ENCODE peak calls at places on chromosomes 12 and 14, in six cellular contexts. One of them, this sample, is unnamed.

GRCh38 chr12:65597527-65597926 is 226.8 kb upstream of the HMGA2 start:
- DNase-seq in transverse colon: no peak
- DNase-seq in body of pancreas: no peak
- DNase-seq in right lobe of liver: no peak
- DNase-seq in HepG2: no peak
- DNase-seq in heart left ventricle: no peak
- DNase-seq in this sample: no peak

GRCh38 chr12:75781532-75782046 is 250.0 kb downstream of the PHLDA1 start:
- DNase-seq in body of pancreas: no peak
- DNase-seq in right lobe of liver: no peak
- DNase-seq in transverse colon: no peak
- DNase-seq in heart left ventricle: no peak
- DNase-seq in HepG2: no peak
- DNase-seq in this sample: peak; percentile 52

GRCh38 chr12:116613256-116613655 is 54.1 kb downstream of the MAP1LC3B2 start:
- DNase-seq in HepG2: peak; percentile 33
- DNase-seq in body of pancreas: no peak
- DNase-seq in right lobe of liver: no peak
- DNase-seq in transverse colon: no peak
- DNase-seq in heart left ventricle: no peak
- DNase-seq in this sample: no peak

GRCh38 chr12:110704750-110705149 is 15.8 kb upstream of the HVCN1 start:
- DNase-seq in transverse colon: peak; percentile 44
- DNase-seq in heart left ventricle: no peak
- DNase-seq in body of pancreas: peak; percentile 31
- DNase-seq in HepG2: peak; percentile 68
- DNase-seq in right lobe of liver: no peak
- DNase-seq in this sample: no peak

GRCh38 chr12:7113389-7113871 is 4.4 kb upstream of the C1RL start:
- DNase-seq in body of pancreas: no peak
- DNase-seq in right lobe of liver: peak; percentile 47
- DNase-seq in heart left ventricle: no peak
- DNase-seq in transverse colon: peak; percentile 28
- DNase-seq in HepG2: no peak
- DNase-seq in this sample: peak; percentile 80

GRCh38 chr12:40002178-40003169 is 103.4 kb downstream of the SLC2A13 start:
- DNase-seq in body of pancreas: peak; percentile 40
- DNase-seq in heart left ventricle: no peak
- DNase-seq in transverse colon: no peak
- DNase-seq in HepG2: peak; percentile 54
- DNase-seq in right lobe of liver: no peak
- DNase-seq in this sample: no peak

GRCh38 chr14:51610766-51611165 is 40.9 kb upstream of the FRMD6 start:
- DNase-seq in transverse colon: no peak
- DNase-seq in right lobe of liver: no peak
- DNase-seq in heart left ventricle: no peak
- DNase-seq in HepG2: no peak
- DNase-seq in body of pancreas: no peak
- DNase-seq in this sample: no peak

GRCh38 chr14:67517083-67517482 is 16.0 kb upstream of the PLEKHH1 start:
- DNase-seq in right lobe of liver: peak; percentile 51
- DNase-seq in heart left ventricle: peak; percentile 61
- DNase-seq in transverse colon: peak; percentile 25
- DNase-seq in body of pancreas: peak; percentile 65
- DNase-seq in HepG2: no peak
- DNase-seq in this sample: no peak

GRCh38 chr12:124259168-124260066 is 35.5 kb upstream of the RFLNA start:
- DNase-seq in HepG2: no peak
- DNase-seq in transverse colon: no peak
- DNase-seq in body of pancreas: no peak
- DNase-seq in heart left ventricle: no peak
- DNase-seq in right lobe of liver: no peak
- DNase-seq in this sample: no peak

GRCh38 chr14:53493895-53494294 is 340.8 kb upstream of the DDHD1 start:
- DNase-seq in body of pancreas: no peak
- DNase-seq in right lobe of liver: no peak
- DNase-seq in heart left ventricle: no peak
- DNase-seq in HepG2: no peak
- DNase-seq in transverse colon: no peak
- DNase-seq in this sample: no peak

GRCh38 chr12:18224745-18225144 is 36.6 kb upstream of the PIK3C2G start:
- DNase-seq in right lobe of liver: no peak
- DNase-seq in heart left ventricle: no peak
- DNase-seq in HepG2: peak; percentile 21
- DNase-seq in transverse colon: no peak
- DNase-seq in body of pancreas: no peak
- DNase-seq in this sample: peak; percentile 1

GRCh38 chr14:23610090-23610814 is 25.9 kb upstream of the DHRS2 start:
- DNase-seq in body of pancreas: no peak
- DNase-seq in transverse colon: no peak
- DNase-seq in right lobe of liver: peak; percentile 72
- DNase-seq in HepG2: peak; percentile 96
- DNase-seq in heart left ventricle: no peak
- DNase-seq in this sample: no peak

GRCh38 chr12:78864483-78865296 is at the start of gene SYT1:
- DNase-seq in body of pancreas: no peak
- DNase-seq in right lobe of liver: peak; percentile 42
- DNase-seq in heart left ventricle: peak; percentile 20
- DNase-seq in HepG2: no peak
- DNase-seq in transverse colon: peak; percentile 25
- DNase-seq in this sample: no peak

GRCh38 chr14:70640938-70641547 is 673 bp upstream of the TTC9 start:
- DNase-seq in right lobe of liver: no peak
- DNase-seq in heart left ventricle: no peak
- DNase-seq in HepG2: no peak
- DNase-seq in transverse colon: peak; percentile 61
- DNase-seq in body of pancreas: peak; percentile 26
- DNase-seq in this sample: no peak

GRCh38 chr14:43872752-43873655 is 634.1 kb downstream of the FSCB start:
- DNase-seq in heart left ventricle: no peak
- DNase-seq in transverse colon: no peak
- DNase-seq in body of pancreas: no peak
- DNase-seq in right lobe of liver: no peak
- DNase-seq in HepG2: peak; percentile 1
- DNase-seq in this sample: no peak

GRCh38 chr12:22459872-22460490 is 84.4 kb downstream of the C2CD5 start:
- DNase-seq in heart left ventricle: no peak
- DNase-seq in HepG2: peak; percentile 43
- DNase-seq in body of pancreas: no peak
- DNase-seq in right lobe of liver: no peak
- DNase-seq in transverse colon: no peak
- DNase-seq in this sample: peak; percentile 65

GRCh38 chr12:15558915-15559528 is 230.2 kb downstream of the EPS8 start:
- DNase-seq in transverse colon: no peak
- DNase-seq in HepG2: no peak
- DNase-seq in heart left ventricle: no peak
- DNase-seq in right lobe of liver: no peak
- DNase-seq in body of pancreas: no peak
- DNase-seq in this sample: no peak

DNA sequence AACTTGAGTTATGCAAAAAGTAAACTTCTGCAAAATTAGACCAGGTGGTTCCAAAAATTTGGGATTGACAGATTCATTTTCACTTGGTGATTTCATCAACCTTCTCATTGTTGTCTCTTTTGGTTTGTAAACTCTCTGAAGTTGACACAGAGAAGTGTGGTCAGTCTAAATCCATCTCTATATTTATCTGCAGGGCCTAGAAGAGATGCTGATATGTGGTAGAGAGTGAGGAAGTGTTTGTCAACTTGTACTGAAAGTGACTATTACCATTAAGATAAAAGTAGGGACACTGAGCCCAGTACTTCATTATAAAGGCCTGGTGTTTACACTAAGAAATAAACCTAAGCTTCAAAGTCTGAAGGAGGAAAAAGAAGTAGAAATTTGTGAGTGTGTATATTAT is 73.7 kb downstream of the RMST start:
- DNase-seq in HepG2: no peak
- DNase-seq in transverse colon: no peak
- DNase-seq in heart left ventricle: no peak
- DNase-seq in body of pancreas: no peak
- DNase-seq in right lobe of liver: no peak
- DNase-seq in this sample: no peak
- TF ChIP-seq POLR2A in HepG2: no peak
- TF ChIP-seq POLR2A in transverse colon: no peak
- TF ChIP-seq POLR2A in heart left ventricle: no peak
- TF ChIP-seq POLR2A in body of pancreas: no peak
- TF ChIP-seq POLR2A in right lobe of liver: no peak
- TF ChIP-seq POLR2A in this sample: no peak

DNA sequence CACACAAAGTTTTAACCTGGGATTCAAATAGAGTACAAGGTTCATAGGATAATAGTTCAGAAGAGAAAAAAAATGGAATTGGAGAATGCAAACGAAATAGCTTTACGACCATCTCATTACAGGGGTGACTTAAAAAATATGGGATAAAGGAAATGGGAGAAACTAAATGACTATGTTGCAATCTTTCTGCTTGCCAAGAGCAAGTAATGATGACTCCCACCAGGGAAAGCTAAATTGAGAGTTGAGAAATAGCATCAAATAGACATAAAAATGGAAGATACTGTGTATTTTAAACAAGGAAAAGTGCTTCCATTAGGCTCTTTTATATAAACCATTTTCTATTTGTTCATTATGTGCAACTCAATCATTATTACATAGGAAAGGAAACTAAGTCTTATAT is 155.7 kb upstream of the ATXN7L3B start:
- DNase-seq in transverse colon: no peak
- DNase-seq in heart left ventricle: no peak
- DNase-seq in body of pancreas: no peak
- DNase-seq in HepG2: no peak
- DNase-seq in right lobe of liver: no peak
- DNase-seq in this sample: no peak
- TF ChIP-seq POLR2A in transverse colon: no peak
- TF ChIP-seq POLR2A in heart left ventricle: no peak
- TF ChIP-seq POLR2A in body of pancreas: no peak
- TF ChIP-seq POLR2A in HepG2: no peak
- TF ChIP-seq POLR2A in right lobe of liver: no peak
- TF ChIP-seq POLR2A in this sample: no peak

GRCh38 chr12:74169607-74170006 is 368.0 kb upstream of the ATXN7L3B start:
- DNase-seq in transverse colon: no peak
- DNase-seq in right lobe of liver: no peak
- DNase-seq in heart left ventricle: no peak
- DNase-seq in HepG2: no peak
- DNase-seq in body of pancreas: no peak
- DNase-seq in this sample: no peak

GRCh38 chr12:74171478-74171909 is 366.1 kb upstream of the ATXN7L3B start:
- DNase-seq in HepG2: no peak
- DNase-seq in transverse colon: no peak
- DNase-seq in right lobe of liver: no peak
- DNase-seq in body of pancreas: no peak
- DNase-seq in heart left ventricle: no peak
- DNase-seq in this sample: no peak

GRCh38 chr12:74166096-74166495 is 371.5 kb upstream of the ATXN7L3B start:
- DNase-seq in HepG2: no peak
- DNase-seq in right lobe of liver: no peak
- DNase-seq in heart left ventricle: no peak
- DNase-seq in body of pancreas: no peak
- DNase-seq in transverse colon: no peak
- DNase-seq in this sample: no peak

DNA sequence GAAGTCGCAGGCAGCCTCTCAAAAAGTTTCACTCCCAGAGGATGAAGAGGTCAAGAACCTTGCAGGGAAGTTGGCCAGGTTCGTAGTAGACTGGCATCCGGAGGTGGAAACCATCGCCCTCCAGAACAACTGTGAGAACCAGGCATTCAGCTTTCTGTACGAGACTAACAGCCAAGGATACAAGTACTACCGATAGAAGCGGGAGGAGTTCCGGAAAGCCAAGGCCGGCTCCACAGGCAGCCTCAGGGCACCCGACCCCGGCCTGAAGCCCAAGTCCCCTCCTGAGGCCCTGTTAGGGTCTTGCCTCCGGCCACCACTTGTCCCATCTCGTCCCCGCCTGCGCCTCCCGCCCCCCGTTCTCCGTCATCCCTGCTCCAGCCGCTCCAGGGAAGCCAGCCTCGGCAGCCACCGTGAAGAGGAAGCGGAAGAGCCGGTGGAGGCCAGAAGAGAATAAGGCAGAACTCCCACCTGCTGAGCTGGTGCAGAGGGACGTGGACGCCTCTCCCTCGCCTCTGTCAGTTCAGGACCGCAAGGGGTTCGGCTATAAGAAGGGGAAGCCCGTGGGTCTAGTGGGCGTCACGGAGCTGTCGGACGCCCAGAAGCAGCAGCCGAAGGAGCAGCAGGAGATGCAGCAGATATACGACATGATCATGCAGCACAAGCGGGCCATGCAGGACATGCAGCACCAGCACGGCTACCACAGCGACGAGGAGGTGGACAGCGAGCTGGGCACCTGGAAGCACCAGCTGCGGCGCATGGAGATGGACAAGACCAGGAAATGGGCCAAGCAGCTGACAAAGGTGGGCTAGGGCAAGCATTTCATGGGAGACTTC is 366.8 kb upstream of the ATXN7L3B start:
- DNase-seq in body of pancreas: no peak
- DNase-seq in heart left ventricle: peak; percentile 17
- DNase-seq in right lobe of liver: no peak
- DNase-seq in transverse colon: no peak
- DNase-seq in HepG2: no peak
- DNase-seq in this sample: no peak
- TF ChIP-seq POLR2A in body of pancreas: no peak
- TF ChIP-seq POLR2A in heart left ventricle: no peak
- TF ChIP-seq POLR2A in right lobe of liver: no peak
- TF ChIP-seq POLR2A in transverse colon: no peak
- TF ChIP-seq POLR2A in HepG2: no peak
- TF ChIP-seq POLR2A in this sample: no peak

GRCh38 chr14:105300542-105301102 is at the start of gene BRF1:
- DNase-seq in right lobe of liver: peak; percentile 98
- DNase-seq in body of pancreas: peak; percentile 95
- DNase-seq in HepG2: peak; percentile 86
- DNase-seq in heart left ventricle: peak; percentile 96
- DNase-seq in transverse colon: peak; percentile 97
- DNase-seq in this sample: peak; percentile 95
- TF ChIP-seq POLR2A in right lobe of liver: peak; percentile 87
- TF ChIP-seq POLR2A in body of pancreas: peak; percentile 58
- TF ChIP-seq POLR2A in HepG2: no peak
- TF ChIP-seq POLR2A in heart left ventricle: no peak
- TF ChIP-seq POLR2A in transverse colon: no peak
- TF ChIP-seq POLR2A in this sample: peak; percentile 63

This sample was measured in erythroblast.